ENCODE peak calls at places on chromosomes 1 and 21, in nine cellular contexts. A, J, I, K, O, W, X, D and V are unnamed samples.

GRCh38 chr1:196678510-196678884 is 26.7 kb downstream of the CFH start:
- DNase-seq in A (no peak), J (no peak), I (no peak), K (no peak), O (no peak), W (no peak), X (no peak), D (no peak), V (no peak)

GRCh38 chr1:156148236-156148635 is 5.1 kb upstream of the SEMA4A start:
- DNase-seq in A (no peak), J (no peak), I (no peak), K (no peak), O (no peak), W (no peak), X (no peak), D (peak; percentile 65), V (no peak)

GRCh38 chr1:41255978-41256377 is 13.9 kb upstream of the SCMH1 start:
- DNase-seq in A (no peak), J (no peak), I (no peak), K (no peak), O (no peak), W (no peak), X (no peak), D (no peak), V (no peak)

GRCh38 chr21:39715804-39716397 is 29.1 kb upstream of the IGSF5 start:
- DNase-seq in A (peak; percentile 33), J (no peak), I (no peak), K (no peak), O (peak; percentile 73), W (no peak), X (peak; percentile 54), D (peak; percentile 36), V (peak; percentile 65)

GRCh38 chr1:47934243-47934805 is 62.9 kb downstream of the TRABD2B start:
- DNase-seq in A (peak; percentile 38), J (no peak), I (no peak), K (peak; percentile 95), O (peak; percentile 71), W (no peak), X (peak; percentile 43), D (no peak), V (no peak)

GRCh38 chr1:56478734-56479133 is 100.6 kb downstream of the PLPP3 start:
- DNase-seq in A (no peak), J (no peak), I (no peak), K (no peak), O (no peak), W (no peak), X (no peak), D (no peak), V (no peak)

GRCh38 chr1:67674260-67675011 is 10.6 kb upstream of the GADD45A start:
- DNase-seq in A (no peak), J (no peak), I (no peak), K (peak; percentile 66), O (peak; percentile 46), W (no peak), X (peak; percentile 75), D (peak; percentile 96), V (peak; percentile 67)

GRCh38 chr21:32537569-32537881 is 47.8 kb downstream of the TCP10L start:
- DNase-seq in A (no peak), J (no peak), I (no peak), K (no peak), O (no peak), W (no peak), X (no peak), D (no peak), V (no peak)

GRCh38 chr1:182588460-182589396 is at the start of gene RNASEL:
- DNase-seq in A (peak; percentile 87), J (peak; percentile 85), I (peak; percentile 16), K (peak; percentile 74), O (peak; percentile 88), W (no peak), X (no peak), D (peak; percentile 53), V (peak; percentile 46)

GRCh38 chr1:218444173-218444572 is 99.0 kb downstream of the TGFB2 start:
- DNase-seq in A (no peak), J (no peak), I (no peak), K (no peak), O (no peak), W (no peak), X (no peak), D (no peak), V (no peak)

GRCh38 chr1:12296623-12297022 is 66.8 kb downstream of the VPS13D start:
- DNase-seq in A (no peak), J (no peak), I (peak; percentile 63), K (no peak), O (no peak), W (no peak), X (no peak), D (peak; percentile 65), V (no peak)

GRCh38 chr1:208221291-208221622 is 22.9 kb downstream of the PLXNA2 start:
- DNase-seq in A (no peak), J (no peak), I (no peak), K (no peak), O (no peak), W (no peak), X (no peak), D (no peak), V (no peak)

DNA sequence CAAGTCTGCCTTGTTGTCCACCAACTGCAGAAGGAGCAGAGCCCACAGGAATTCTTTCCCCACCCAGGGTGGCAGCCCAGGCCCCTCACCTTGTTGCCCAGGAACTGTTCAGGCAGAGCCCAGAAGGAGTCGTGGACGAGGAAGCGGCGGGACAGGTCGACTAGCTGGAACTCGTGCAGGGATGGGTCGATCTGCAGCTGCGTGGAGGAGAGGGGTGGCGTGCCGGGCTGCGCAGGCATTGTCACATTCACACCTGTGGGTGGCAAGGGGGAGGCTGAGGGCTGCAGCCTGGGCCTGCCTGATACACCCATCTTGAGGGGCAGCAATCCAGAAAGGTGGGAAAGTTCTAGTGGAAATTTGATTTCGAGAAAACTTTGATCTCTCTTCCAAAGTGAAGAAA is 55.9 kb downstream of the HSPG2 start:
- DNase-seq in A (no peak), J (no peak), I (no peak), K (no peak), O (no peak), W (no peak), X (no peak), D (no peak), V (no peak)
- H3K36me3 ChIP-seq in A (peaks cover 5% of the 10 kb centered on the region), J (peaks cover 84% of the 10 kb centered on the region), I (peaks cover 57% of the 10 kb centered on the region), K (peaks cover 84% of the 10 kb centered on the region), O (no peaks in the 10 kb centered on the region), W (peaks cover 21% of the 10 kb centered on the region), X (peaks cover 29% of the 10 kb centered on the region), D (peaks cover 65% of the 10 kb centered on the region), V (no peaks in the 10 kb centered on the region)

GRCh38 chr1:185650602-185651230 is 83.5 kb upstream of the HMCN1 start:
- DNase-seq in A (no peak), J (no peak), I (no peak), K (no peak), O (peak; percentile 46), W (no peak), X (no peak), D (no peak), V (peak; percentile 49)

GRCh38 chr1:185654952-185655314 is 79.3 kb upstream of the HMCN1 start:
- DNase-seq in A (no peak), J (no peak), I (no peak), K (no peak), O (no peak), W (no peak), X (no peak), D (no peak), V (no peak)

GRCh38 chr1:185653615-185654014 is 80.6 kb upstream of the HMCN1 start:
- DNase-seq in A (no peak), J (no peak), I (no peak), K (no peak), O (no peak), W (no peak), X (no peak), D (no peak), V (no peak)

GRCh38 chr1:185654199-185654951 is 79.8 kb upstream of the HMCN1 start:
- DNase-seq in A (no peak), J (no peak), I (no peak), K (no peak), O (peak; percentile 43), W (no peak), X (no peak), D (peak; percentile 21), V (no peak)

GRCh38 chr1:185652348-185652747 is 81.8 kb upstream of the HMCN1 start:
- DNase-seq in A (no peak), J (no peak), I (no peak), K (no peak), O (no peak), W (no peak), X (no peak), D (no peak), V (no peak)
- TF ChIP-seq CTCF in A (no peak), J (peak; percentile 24), I (no peak), K (no peak), O (no peak), W (peak; percentile 23), X (peak; percentile 26), D (peak; percentile 12), V (peak; percentile 48)

DNA sequence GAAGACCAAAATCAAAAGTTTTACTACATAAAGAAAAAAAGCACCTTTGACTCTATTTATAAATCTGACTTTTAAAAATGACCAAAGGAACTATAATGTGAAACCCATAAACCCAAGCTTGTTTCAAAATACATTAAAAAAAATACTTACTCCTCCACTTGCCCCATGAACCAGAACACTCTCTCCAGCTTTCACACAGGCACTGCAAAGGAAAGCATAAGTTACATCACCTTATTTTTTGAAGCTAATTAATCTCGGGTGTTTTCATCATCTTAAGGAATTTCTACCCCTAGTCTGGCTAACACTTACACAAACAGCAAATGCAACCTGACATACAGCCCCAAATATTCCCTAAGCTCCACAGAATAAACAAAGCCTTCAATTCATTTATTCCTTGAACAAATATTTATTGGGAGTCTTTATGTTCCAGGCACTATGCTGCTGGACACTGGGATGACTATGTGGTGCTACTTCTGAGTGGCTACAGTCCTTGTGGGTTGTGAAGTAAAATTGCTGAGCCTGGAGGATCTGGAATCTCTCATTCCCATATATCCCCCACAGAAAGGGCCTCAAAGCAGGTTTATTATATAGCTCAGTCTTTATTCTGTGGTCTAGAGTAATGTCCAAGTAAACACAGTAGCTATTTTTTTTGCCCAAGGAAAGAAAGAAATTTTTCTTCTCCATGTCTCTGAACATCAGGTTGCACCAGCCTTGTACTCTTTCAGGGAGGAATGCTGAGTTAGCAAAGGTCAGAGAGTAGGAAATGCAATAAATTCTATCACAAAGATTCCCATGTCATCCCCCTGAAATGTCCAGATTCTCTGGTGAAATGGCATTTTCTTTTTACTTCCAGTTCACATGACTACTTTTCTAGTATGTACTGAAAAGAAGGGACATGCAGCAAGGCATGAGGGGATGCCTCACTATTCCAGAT is 18.2 kb downstream of the CRYZ start:
- DNase-seq in A (no peak), J (no peak), I (no peak), K (no peak), O (no peak), W (no peak), X (no peak), D (no peak), V (no peak)
- H3K36me3 ChIP-seq in A (no peaks in the 10 kb centered on the region), J (peaks cover 89% of the 10 kb centered on the region), I (no peaks in the 10 kb centered on the region), K (peaks cover 67% of the 10 kb centered on the region), O (no peaks in the 10 kb centered on the region), W (peaks cover 5% of the 10 kb centered on the region), X (peaks cover 44% of the 10 kb centered on the region), D (no peaks in the 10 kb centered on the region), V (no peaks in the 10 kb centered on the region)

DNA sequence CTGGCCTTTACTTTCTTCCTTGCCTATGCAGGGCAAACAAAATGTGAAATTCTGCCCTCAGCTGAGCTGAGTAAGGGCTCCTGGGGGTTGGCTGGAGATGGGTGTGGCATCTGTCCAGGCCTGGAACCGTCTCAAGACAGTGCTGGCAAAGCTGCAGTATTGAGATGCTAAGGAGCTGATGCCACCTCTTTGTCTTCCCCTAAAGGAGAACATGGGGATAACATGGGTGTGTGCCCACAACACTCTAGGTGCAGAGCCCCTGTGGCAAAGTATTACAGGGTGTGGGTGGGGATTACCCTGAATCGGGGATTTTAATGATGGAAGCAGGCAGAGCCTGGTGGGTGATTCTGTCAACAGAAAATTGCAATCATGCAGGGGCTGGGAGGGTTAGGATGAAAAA is 2.5 kb upstream of the ST3GAL3 start:
- DNase-seq in A (no peak), J (no peak), I (no peak), K (no peak), O (no peak), W (no peak), X (no peak), D (no peak), V (no peak)
- TF ChIP-seq CTCF in A (no peak), J (no peak), I (no peak), K (no peak), O (no peak), W (peak; percentile 21), X (peak; percentile 34), D (no peak), V (peak; percentile 16)